ENCODE peak calls at places on chromosomes 12 and 14, in five cellular contexts. F is fibroblast of lung, O is NT2/D1, D is uterus, G is A549. P is an unnamed sample.
A peak's percentile ranks its signal among the peaks of the same experiment; 100 is the strongest.

GRCh38 chr12:64318605-64319004 is 72.0 kb downstream of the C12orf56 start:
- DNase-seq in O (peak; percentile 84), G (no peak), F (no peak), D (no peak), P (no peak)

GRCh38 chr14:68627868-68628604 is 164.8 kb downstream of the ZFP36L1 start:
- DNase-seq in D (no peak), F (peak; percentile 28), O (peak; percentile 18), G (no peak), P (peak; percentile 19)

GRCh38 chr14:55689971-55690871 is 110.2 kb downstream of the KTN1 start:
- DNase-seq in D (no peak), G (no peak), O (no peak), F (no peak), P (no peak)

GRCh38 chr12:49037111-49037946 is 18.8 kb upstream of the PRKAG1 start:
- DNase-seq in G (no peak), O (no peak), D (no peak), F (no peak), P (no peak)

GRCh38 chr12:3170423-3171194 is 93.4 kb downstream of the TSPAN9 start:
- DNase-seq in D (no peak), G (peak; percentile 84), F (peak; percentile 96), O (no peak), P (no peak)

GRCh38 chr12:101173197-101173749 is 36.8 kb downstream of the SLC5A8 start:
- DNase-seq in O (no peak), D (no peak), F (no peak), G (no peak), P (no peak)

GRCh38 chr12:89016970-89017778 is 335.1 kb downstream of the DUSP6 start:
- DNase-seq in D (peak; percentile 16), O (peak; percentile 54), G (peak; percentile 24), F (peak; percentile 62), P (no peak)

GRCh38 chr14:88323086-88323519 is at the start of gene KCNK10:
- DNase-seq in O (no peak), G (no peak), F (peak; percentile 13), D (no peak), P (no peak)

GRCh38 chr12:69779928-69780327 is 41.3 kb downstream of the RAB3IP start:
- DNase-seq in O (peak; percentile 74), F (peak; percentile 36), G (peak; percentile 30), D (no peak), P (no peak)

GRCh38 chr12:78260976-78261375 is 430.3 kb downstream of the NAV3 start:
- DNase-seq in G (no peak), F (no peak), D (no peak), O (no peak), P (no peak)

GRCh38 chr12:21475552-21475951 is 25.9 kb downstream of the RECQL start:
- DNase-seq in O (no peak), F (no peak), G (no peak), D (no peak), P (no peak)

GRCh38 chr14:58160561-58160960 is 8.5 kb upstream of the ARMH4 start:
- DNase-seq in G (no peak), O (no peak), D (no peak), F (no peak), P (no peak)

GRCh38 chr12:52037248-52037861 is 13.9 kb upstream of the NR4A1 start:
- DNase-seq in F (peak; percentile 60), O (no peak), G (no peak), D (peak; percentile 88), P (no peak)

GRCh38 chr12:218221-218620 is 4.3 kb upstream of the SLC6A12 start:
- DNase-seq in F (no peak), D (no peak), G (no peak), O (no peak), P (no peak)

GRCh38 chr12:121451931-121452330 is 52.0 kb downstream of the RNF34 start:
- DNase-seq in G (no peak), O (no peak), D (no peak), F (no peak), P (no peak)

GRCh38 chr14:79018846-79019245 is 848.7 kb downstream of the NRXN3 start:
- DNase-seq in D (no peak), F (peak; percentile 86), O (no peak), G (no peak), P (no peak)

GRCh38 chr12:19140381-19141236 is 11.1 kb downstream of the PLEKHA5 start:
- DNase-seq in D (no peak), O (no peak), F (peak; percentile 33), G (no peak), P (no peak)

GRCh38 chr14:44795725-44796124 is 166.0 kb downstream of the KLHL28 start:
- DNase-seq in D (no peak), F (peak; percentile 6), G (no peak), O (no peak), P (no peak)

GRCh38 chr14:102592969-102593840 is 756 bp downstream of the RCOR1 start:
- DNase-seq in D (peak; percentile 55), O (no peak), F (peak; percentile 41), G (peak; percentile 66), P (peak; percentile 47)

GRCh38 chr12:34598352-34598827 is 576.1 kb downstream of the ALG10 start:
- DNase-seq in F (no peak), D (peak; percentile 3), G (no peak), O (no peak), P (no peak)

GRCh38 chr12:34601689-34602088 is 579.4 kb downstream of the ALG10 start:
- DNase-seq in O (no peak), F (no peak), G (no peak), D (no peak), P (no peak)

GRCh38 chr12:34600592-34601462 is 578.5 kb downstream of the ALG10 start:
- DNase-seq in O (no peak), D (peak; percentile 4), F (no peak), G (no peak), P (no peak)

GRCh38 chr12:34598851-34599529 is 576.7 kb downstream of the ALG10 start:
- DNase-seq in F (no peak), D (no peak), G (no peak), O (no peak), P (peak; percentile 0)

DNA sequence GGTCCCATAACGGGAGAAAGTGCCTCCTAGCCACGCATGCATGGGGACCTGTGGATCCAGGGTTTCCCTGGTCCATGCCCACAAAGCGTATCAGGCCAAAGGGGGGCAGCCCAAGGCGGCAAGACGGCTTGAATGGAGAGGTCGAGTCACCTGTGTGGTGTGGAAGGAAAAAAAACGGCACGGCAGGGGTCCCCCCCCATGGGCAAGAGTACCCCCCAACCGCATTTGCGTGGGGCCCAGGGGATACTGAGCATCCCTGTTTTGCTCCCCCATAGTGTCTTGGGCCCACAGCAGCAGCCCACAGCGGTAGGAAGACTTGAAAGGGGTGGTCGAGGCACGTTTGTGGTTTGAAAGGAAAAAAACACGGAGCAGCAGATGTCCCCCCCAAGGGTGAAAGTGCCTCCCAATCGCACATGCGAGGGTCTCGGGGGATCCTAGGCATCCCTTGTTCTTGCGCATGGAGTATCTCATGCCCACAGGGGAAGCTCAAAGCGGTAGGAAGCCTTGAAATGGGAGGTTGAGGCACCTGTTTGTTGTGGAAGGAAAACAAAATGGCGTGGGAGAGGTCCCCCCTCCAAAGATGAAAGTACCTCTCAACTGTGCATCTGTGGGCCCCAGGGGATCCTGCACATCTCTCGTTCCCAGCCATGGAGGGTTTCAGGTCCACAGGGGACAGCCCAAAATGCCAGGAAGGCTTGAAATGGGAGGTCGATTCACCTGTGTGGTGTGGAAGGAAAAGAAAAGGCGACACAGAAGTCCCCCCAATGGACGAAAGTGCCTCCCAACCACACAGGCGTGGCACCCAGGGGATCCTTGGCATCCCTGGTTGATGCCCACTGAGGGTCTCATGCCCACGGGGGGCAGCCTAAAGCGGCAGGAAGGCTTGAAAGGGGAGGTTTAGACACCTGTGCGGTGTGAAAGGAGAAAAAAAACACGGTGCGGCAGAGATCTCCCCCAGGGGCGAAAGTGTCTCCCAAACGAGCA is 577.5 kb downstream of the ALG10 start:
- DNase-seq in G (no peak), D (peak; percentile 7), O (no peak), F (no peak), P (peak; percentile 0)
- H3K9me3 ChIP-seq in G (peaks cover 9% of the 10 kb centered on the region), D (no peaks in the 10 kb centered on the region), O (peaks cover 22% of the 10 kb centered on the region), F (no peaks in the 10 kb centered on the region), P (peaks cover 5% of the 10 kb centered on the region)

DNA sequence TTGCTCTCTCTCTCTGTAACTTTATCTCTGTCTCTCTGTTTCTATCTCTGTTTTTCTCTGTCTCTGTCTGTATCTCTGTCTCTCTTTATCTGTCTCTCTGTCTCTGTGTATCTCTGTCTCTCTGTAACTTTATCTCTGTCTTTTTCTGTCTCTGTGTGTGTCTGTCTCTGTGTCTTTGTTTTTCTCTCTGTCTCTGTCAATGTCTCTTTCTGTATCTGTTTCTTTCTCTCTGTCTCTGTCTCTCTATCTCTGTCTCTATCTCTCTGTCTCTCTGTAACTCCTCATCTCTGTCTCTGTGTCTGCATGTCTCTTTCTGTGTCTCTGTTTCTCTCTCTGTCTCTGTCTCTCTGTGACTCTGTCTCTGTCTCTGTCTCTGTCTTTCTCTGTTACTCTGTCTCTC is 51.7 kb downstream of the TMEM121 start:
- DNase-seq in F (no peak), O (no peak), D (no peak), G (no peak), P (no peak)
- H3K9me3 ChIP-seq in F (no peaks in the 10 kb centered on the region), O (peaks cover 5% of the 10 kb centered on the region), D (no peaks in the 10 kb centered on the region), G (no peaks in the 10 kb centered on the region), P (no peaks in the 10 kb centered on the region)

DNA sequence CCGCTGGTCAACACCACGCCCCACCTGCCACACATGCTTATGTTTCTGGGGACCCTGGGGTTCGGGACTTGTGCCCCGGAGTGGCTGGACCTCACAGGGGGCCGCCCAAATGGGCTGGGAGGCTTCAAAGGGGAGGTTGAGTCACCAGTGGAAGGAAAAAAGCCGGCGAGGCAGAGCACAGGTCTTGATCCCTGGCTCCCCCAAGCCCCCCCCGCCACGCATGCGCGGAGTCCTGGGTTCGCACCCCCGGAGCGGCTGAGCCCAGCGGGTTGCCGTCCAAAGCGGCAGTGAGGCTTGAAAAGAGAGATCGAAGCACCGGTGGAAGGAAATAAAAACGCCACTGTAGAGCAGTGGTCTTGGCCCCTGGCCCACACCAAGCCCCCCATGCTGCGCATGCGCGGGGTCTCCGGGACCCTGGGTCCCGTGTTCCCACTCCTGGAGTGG is 313.5 kb downstream of the ALG10 start:
- DNase-seq in F (no peak), O (no peak), G (no peak), D (no peak), P (no peak)
- H3K9me3 ChIP-seq in F (no peaks in the 10 kb centered on the region), O (no peaks in the 10 kb centered on the region), G (no peaks in the 10 kb centered on the region), D (no peaks in the 10 kb centered on the region), P (no peaks in the 10 kb centered on the region)

GRCh38 chr14:20195911-20196310 is 5.2 kb downstream of the OR11G2 start:
- DNase-seq in F (no peak), D (no peak), O (no peak), G (no peak), P (no peak)

GRCh38 chr14:20198991-20199390 is 8.3 kb downstream of the OR11G2 start:
- DNase-seq in G (no peak), O (no peak), D (no peak), F (no peak), P (no peak)

GRCh38 chr14:20194101-20194500 is 3.4 kb downstream of the OR11G2 start:
- DNase-seq in D (no peak), G (no peak), O (no peak), F (no peak), P (no peak)

DNA sequence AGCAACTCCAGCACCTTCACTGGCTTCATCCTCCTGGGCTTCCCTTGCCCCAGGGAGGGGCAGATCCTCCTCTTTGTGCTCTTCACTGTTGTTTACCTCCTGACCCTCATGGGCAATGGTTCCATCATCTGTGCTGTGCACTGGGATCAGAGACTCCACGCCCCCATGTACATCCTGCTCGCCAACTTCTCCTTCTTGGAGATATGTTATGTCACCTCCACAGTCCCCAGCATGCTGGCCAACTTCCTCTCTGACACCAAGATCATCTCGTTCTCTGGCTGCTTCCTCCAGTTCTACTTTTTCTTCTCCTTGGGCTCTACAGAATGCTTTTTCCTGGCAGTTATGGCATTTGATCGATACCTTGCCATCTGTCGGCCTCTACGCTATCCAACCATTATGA is 6.8 kb downstream of the OR11G2 start:
- DNase-seq in D (no peak), F (no peak), O (no peak), G (no peak), P (no peak)
- H3K9me3 ChIP-seq in D (no peaks in the 10 kb centered on the region), F (no peaks in the 10 kb centered on the region), O (no peaks in the 10 kb centered on the region), G (no peaks in the 10 kb centered on the region), P (no peaks in the 10 kb centered on the region)

GRCh38 chr14:106789318-106789717 is 1262.9 kb downstream of the TMEM121 start:
- DNase-seq in G (no peak), D (no peak), F (no peak), O (no peak), P (no peak)
- H3K9me3 ChIP-seq in G (no peaks in the 10 kb centered on the region), D (no peaks in the 10 kb centered on the region), F (no peaks in the 10 kb centered on the region), O (no peaks in the 10 kb centered on the region), P (no peaks in the 10 kb centered on the region)

P was measured in T-helper 17 cell.